ENCODE peak calls at places on chromosome 16, in eight cellular contexts. I is PC-3, Q is cardiac muscle cell, H is neural progenitor cell, Z is Caco-2, G is lung, X is left ventricle myocardium inferior, Y is stomach. R is an unnamed sample.

GRCh38 chr16:67311607-67312449 is 14.7 kb downstream of the KCTD19 start:
- DNase-seq in H (no peak), Q (peak; percentile 97), G (no peak), X (no peak), I (peak; percentile 94), Z (no peak), Y (no peak), R (no peak)

GRCh38 chr16:57252148-57252721 is 7.2 kb downstream of the ARL2BP start:
- DNase-seq in X (no peak), Z (peak; percentile 39), H (no peak), Q (no peak), G (peak; percentile 72), Y (no peak), I (no peak), R (peak; percentile 81)

GRCh38 chr16:81599034-81599744 is 154.6 kb downstream of the CMIP start:
- DNase-seq in H (no peak), Q (no peak), X (no peak), Z (no peak), I (peak; percentile 84), G (peak; percentile 69), Y (peak; percentile 75), R (no peak)

GRCh38 chr16:48206594-48207242 is 37.4 kb upstream of the LONP2 start:
- DNase-seq in I (peak; percentile 7), Q (peak; percentile 59), Y (no peak), Z (no peak), H (no peak), X (no peak), G (no peak), R (no peak)

GRCh38 chr16:10250137-10250850 is 68.1 kb upstream of the GRIN2A start:
- DNase-seq in X (no peak), Z (peak; percentile 41), H (no peak), G (no peak), Y (no peak), Q (no peak), I (peak; percentile 5), R (no peak)

GRCh38 chr16:78705694-78706093 is 606.2 kb downstream of the WWOX start:
- DNase-seq in H (peak; percentile 51), Q (peak; percentile 15), G (no peak), X (no peak), I (peak; percentile 61), Z (no peak), Y (no peak), R (no peak)

GRCh38 chr16:25126820-25127232 is 15.3 kb downstream of the LCMT1 start:
- DNase-seq in I (peak; percentile 82), G (peak; percentile 68), X (no peak), Q (peak; percentile 84), H (no peak), Y (no peak), Z (no peak), R (peak; percentile 73)

GRCh38 chr16:28261916-28262315 is 30.4 kb upstream of the SBK1 start:
- DNase-seq in X (peak; percentile 67), G (no peak), Y (no peak), Z (no peak), I (peak; percentile 9), Q (no peak), H (no peak), R (no peak)

GRCh38 chr16:62036101-62036806 is at the start of gene CDH8:
- DNase-seq in Q (no peak), I (no peak), H (peak; percentile 89), X (no peak), Z (no peak), Y (no peak), G (no peak), R (no peak)

GRCh38 chr16:35570946-35571345 is 2111.5 kb downstream of the TP53TG3F start:
- DNase-seq in X (no peak), Z (no peak), Y (no peak), H (no peak), G (no peak), Q (no peak), I (no peak), R (no peak)

GRCh38 chr16:17354121-17354750 is 116.5 kb downstream of the XYLT1 start:
- DNase-seq in Y (no peak), Z (no peak), Q (no peak), I (no peak), H (peak; percentile 61), X (no peak), G (no peak), R (no peak)

GRCh38 chr16:67304006-67304405 is 22.5 kb downstream of the KCTD19 start:
- DNase-seq in X (no peak), Y (no peak), Z (no peak), Q (no peak), G (no peak), I (no peak), H (no peak), R (no peak)

GRCh38 chr16:57536306-57537193 is at the start of gene CCDC102A:
- DNase-seq in I (peak; percentile 37), G (no peak), Y (peak; percentile 28), X (peak; percentile 40), Z (no peak), H (peak; percentile 87), Q (peak; percentile 28), R (no peak)

GRCh38 chr16:4488486-4488967 is 12.3 kb downstream of the HMOX2 start:
- DNase-seq in I (no peak), Y (no peak), Z (no peak), H (no peak), X (no peak), G (no peak), Q (peak; percentile 49), R (no peak)

GRCh38 chr16:50761276-50761675 is 19.4 kb downstream of the CYLD start:
- DNase-seq in H (no peak), G (no peak), Z (no peak), X (no peak), Y (no peak), Q (no peak), I (no peak), R (no peak)

GRCh38 chr16:29700253-29700987 is 21.4 kb downstream of the QPRT start:
- DNase-seq in Y (peak; percentile 83), Q (peak; percentile 94), I (peak; percentile 81), G (peak; percentile 73), Z (peak; percentile 76), X (peak; percentile 75), H (peak; percentile 87), R (peak; percentile 87)

GRCh38 chr16:566475-567361 is at the start of gene NHLRC4:
- DNase-seq in I (no peak), Q (peak; percentile 86), G (peak; percentile 59), H (peak; percentile 48), Y (peak; percentile 69), Z (no peak), X (peak; percentile 83), R (no peak)

GRCh38 chr16:78746718-78747117 is 647.3 kb downstream of the WWOX start:
- DNase-seq in I (no peak), X (no peak), Z (no peak), H (no peak), Y (no peak), Q (no peak), G (no peak), R (no peak)

DNA sequence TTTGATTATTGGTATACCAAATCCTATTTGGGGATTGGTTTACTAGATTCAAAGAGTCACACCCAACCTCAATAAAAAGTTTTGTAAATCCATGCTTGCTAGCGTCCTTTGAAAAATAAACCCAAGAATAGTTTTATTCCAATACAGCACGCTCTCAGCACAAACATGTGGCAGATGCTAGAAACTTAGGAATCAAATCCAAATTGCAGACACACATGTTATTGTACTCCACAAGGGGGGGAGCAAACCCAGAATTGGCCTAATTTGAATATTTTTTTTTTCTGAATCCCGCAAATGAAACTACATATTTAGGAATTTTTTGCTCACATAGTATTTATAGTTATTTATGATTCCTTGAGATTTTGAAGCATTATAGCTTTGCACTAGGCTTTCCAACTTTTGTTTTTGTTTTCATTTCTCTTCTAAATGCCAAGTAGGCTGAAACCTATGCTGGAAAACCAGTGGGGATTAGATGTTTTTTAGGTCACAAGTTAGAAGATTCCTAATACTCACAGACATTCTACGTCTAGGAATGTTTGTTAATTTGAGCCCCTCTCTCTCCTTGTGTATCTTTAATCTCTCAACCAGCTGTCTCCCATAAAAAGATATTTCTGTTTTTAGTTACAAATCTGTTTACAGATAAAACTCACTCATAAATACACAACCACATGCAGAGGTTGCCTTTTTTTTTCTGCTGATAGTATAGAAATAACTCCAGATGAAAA is 59.3 kb upstream of the CDH11 start:
- DNase-seq in X (no peak), Q (peak; percentile 14), I (no peak), Z (no peak), Y (no peak), H (no peak), G (no peak), R (no peak)
- TF ChIP-seq CTCF in X (no peak), Q (no peak), I (no peak), Z (no peak), Y (no peak), H (no peak), G (no peak), R (no peak)

DNA sequence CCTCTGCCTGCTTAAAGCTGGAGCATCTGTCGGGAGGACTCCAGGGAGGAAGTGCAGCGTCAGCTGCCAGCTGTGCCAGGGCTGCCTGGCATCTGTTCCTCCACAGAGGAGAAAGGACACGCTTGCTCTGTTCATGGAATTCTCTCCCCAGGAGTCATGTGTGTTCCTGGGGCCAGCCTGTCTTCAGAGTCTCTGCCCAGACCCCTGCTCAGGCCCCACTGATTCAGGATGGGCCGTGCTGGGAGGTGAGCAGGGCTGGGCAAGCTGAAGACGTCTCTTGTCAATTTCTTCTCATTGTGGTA is 24.2 kb downstream of the CRISPLD2 start:
- DNase-seq in G (no peak), Y (no peak), I (no peak), Q (no peak), Z (no peak), X (no peak), H (no peak), R (no peak)
- TF ChIP-seq CTCF in G (no peak), Y (no peak), I (no peak), Q (no peak), Z (no peak), X (no peak), H (no peak), R (no peak)

GRCh38 chr16:88656291-88656980 is 5.6 kb upstream of the CYBA start:
- DNase-seq in X (no peak), Q (no peak), Z (no peak), Y (no peak), I (no peak), G (no peak), H (no peak), R (no peak)

GRCh38 chr16:88655733-88656281 is 5.0 kb upstream of the CYBA start:
- DNase-seq in Z (no peak), Q (no peak), G (no peak), I (no peak), X (no peak), Y (no peak), H (no peak), R (no peak)

GRCh38 chr16:88658714-88659113 is 4.2 kb downstream of the MVD start:
- DNase-seq in Y (no peak), I (no peak), X (no peak), G (no peak), Q (no peak), Z (no peak), H (no peak), R (no peak)

GRCh38 chr16:88659160-88659559 is 3.7 kb downstream of the MVD start:
- DNase-seq in Z (no peak), Y (no peak), H (no peak), G (no peak), Q (no peak), X (no peak), I (no peak), R (no peak)

GRCh38 chr16:88657371-88657770 is 5.5 kb downstream of the MVD start:
- DNase-seq in I (no peak), G (no peak), X (no peak), H (no peak), Z (no peak), Q (no peak), Y (no peak), R (no peak)
- TF ChIP-seq CTCF in I (no peak), G (no peak), X (no peak), H (no peak), Z (no peak), Q (no peak), Y (no peak), R (no peak)

GRCh38 chr16:12551946-12552345 is 251.7 kb downstream of the CPPED1 start:
- DNase-seq in X (no peak), H (peak; percentile 72), Z (no peak), Q (peak; percentile 30), G (no peak), Y (no peak), I (no peak), R (no peak)
- TF ChIP-seq CTCF in X (no peak), H (no peak), Z (no peak), Q (no peak), G (no peak), Y (no peak), I (no peak), R (no peak)

R was measured in Calu3.